ENCODE peak calls at places on chromosomes 3 and 15, in four cellular contexts. J is left cardiac atrium, M is cardiac fibroblast, C is glutamatergic neuron. N is an unnamed sample.

GRCh38 chr3:57006949-57007419 is 53.5 kb upstream of the SPATA12 start:
- DNase-seq in J (no peak), M (peak), C (no peak), N (no peak)

GRCh38 chr3:150376001-150376848 is 31.9 kb upstream of the TSC22D2 start:
- DNase-seq in J (no peak), M (peak), C (no peak), N (no peak)

GRCh38 chr15:64162478-64162868 is 349 bp downstream of the PPIB start:
- DNase-seq in J (no peak), M (no peak), C (no peak), N (no peak)

GRCh38 chr3:128060473-128061381 is 8.5 kb downstream of the SEC61A1 start:
- DNase-seq in J (no peak), M (peak), C (no peak), N (no peak)

GRCh38 chr3:20574746-20575145 is 388.7 kb upstream of the SGO1 start:
- DNase-seq in J (no peak), M (peak), C (no peak), N (no peak)

GRCh38 chr3:12907296-12907695 is 65.9 kb upstream of the RPL32 start:
- DNase-seq in J (no peak), M (no peak), C (no peak), N (peak)

GRCh38 chr15:75704618-75705017 is 8.0 kb downstream of the CSPG4 start:
- DNase-seq in J (no peak), M (no peak), C (no peak), N (no peak)

GRCh38 chr3:169760479-169760878 is 4.4 kb downstream of the TERC start:
- DNase-seq in J (no peak), M (peak), C (no peak), N (no peak)

GRCh38 chr3:132029182-132029902 is 5.5 kb downstream of the CPNE4 start:
- DNase-seq in J (peak), M (peak), C (peak), N (peak)

GRCh38 chr3:52907497-52907896 is 10.1 kb upstream of the STIMATE start:
- DNase-seq in J (no peak), M (no peak), C (no peak), N (no peak)

N was measured in right cardiac atrium.